ENCODE peak calls at places on chromosomes 5 and 9, in seven cellular contexts. One of them, this sample, is unnamed.

GRCh38 chr5:140116716-140117115 is 2.8 kb downstream of the PURA start:
- DNase-seq in dorsolateral prefrontal cortex: no peak
- DNase-seq in uterus: no peak
- DNase-seq in AG09309: no peak
- DNase-seq in fibroblast of villous mesenchyme: no peak
- DNase-seq in fibroblast of mammary gland: no peak
- DNase-seq in GM20000: no peak
- DNase-seq in this sample: no peak

GRCh38 chr5:119136666-119137318 is 65.9 kb downstream of the DMXL1 start:
- DNase-seq in dorsolateral prefrontal cortex: no peak
- DNase-seq in uterus: no peak
- DNase-seq in AG09309: no peak
- DNase-seq in fibroblast of villous mesenchyme: no peak
- DNase-seq in fibroblast of mammary gland: no peak
- DNase-seq in GM20000: no peak
- DNase-seq in this sample: no peak

GRCh38 chr9:79360387-79361347 is 211.1 kb upstream of the TLE4 start:
- DNase-seq in dorsolateral prefrontal cortex: no peak
- DNase-seq in uterus: no peak
- DNase-seq in AG09309: no peak
- DNase-seq in fibroblast of villous mesenchyme: no peak
- DNase-seq in fibroblast of mammary gland: no peak
- DNase-seq in GM20000: no peak
- DNase-seq in this sample: no peak

GRCh38 chr5:179558912-179559279 is 8.5 kb downstream of the RUFY1 start:
- DNase-seq in dorsolateral prefrontal cortex: no peak
- DNase-seq in uterus: no peak
- DNase-seq in AG09309: no peak
- DNase-seq in fibroblast of villous mesenchyme: peak; percentile 44
- DNase-seq in fibroblast of mammary gland: peak; percentile 40
- DNase-seq in GM20000: no peak
- DNase-seq in this sample: peak; percentile 39

GRCh38 chr5:96302174-96302738 is 130.8 kb downstream of the PCSK1 start:
- DNase-seq in dorsolateral prefrontal cortex: no peak
- DNase-seq in uterus: no peak
- DNase-seq in AG09309: no peak
- DNase-seq in fibroblast of villous mesenchyme: no peak
- DNase-seq in fibroblast of mammary gland: no peak
- DNase-seq in GM20000: no peak
- DNase-seq in this sample: no peak

GRCh38 chr5:134463991-134464760 is 52.5 kb upstream of the CDKN2AIPNL start:
- DNase-seq in dorsolateral prefrontal cortex: no peak
- DNase-seq in uterus: peak; percentile 14
- DNase-seq in AG09309: no peak
- DNase-seq in fibroblast of villous mesenchyme: no peak
- DNase-seq in fibroblast of mammary gland: peak; percentile 47
- DNase-seq in GM20000: no peak
- DNase-seq in this sample: no peak

GRCh38 chr5:163498886-163499285 is 6.5 kb upstream of the MAT2B start:
- DNase-seq in dorsolateral prefrontal cortex: no peak
- DNase-seq in uterus: no peak
- DNase-seq in AG09309: no peak
- DNase-seq in fibroblast of villous mesenchyme: peak; percentile 82
- DNase-seq in fibroblast of mammary gland: peak; percentile 30
- DNase-seq in GM20000: no peak
- DNase-seq in this sample: no peak

GRCh38 chr9:130254753-130255637 is 10.6 kb upstream of the HMCN2 start:
- DNase-seq in dorsolateral prefrontal cortex: no peak
- DNase-seq in uterus: peak; percentile 65
- DNase-seq in AG09309: no peak
- DNase-seq in fibroblast of villous mesenchyme: no peak
- DNase-seq in fibroblast of mammary gland: no peak
- DNase-seq in GM20000: no peak
- DNase-seq in this sample: no peak

GRCh38 chr9:99490736-99491135 is 268.7 kb downstream of the SEC61B start:
- DNase-seq in dorsolateral prefrontal cortex: no peak
- DNase-seq in uterus: no peak
- DNase-seq in AG09309: no peak
- DNase-seq in fibroblast of villous mesenchyme: peak; percentile 45
- DNase-seq in fibroblast of mammary gland: peak; percentile 43
- DNase-seq in GM20000: no peak
- DNase-seq in this sample: no peak

GRCh38 chr5:176535655-176536131 is 1.5 kb downstream of the RNF44 start:
- DNase-seq in dorsolateral prefrontal cortex: no peak
- DNase-seq in uterus: no peak
- DNase-seq in AG09309: no peak
- DNase-seq in fibroblast of villous mesenchyme: no peak
- DNase-seq in fibroblast of mammary gland: no peak
- DNase-seq in GM20000: no peak
- DNase-seq in this sample: peak; percentile 30

GRCh38 chr5:112687306-112687705 is 50.4 kb upstream of the APC start:
- DNase-seq in dorsolateral prefrontal cortex: no peak
- DNase-seq in uterus: no peak
- DNase-seq in AG09309: no peak
- DNase-seq in fibroblast of villous mesenchyme: no peak
- DNase-seq in fibroblast of mammary gland: no peak
- DNase-seq in GM20000: no peak
- DNase-seq in this sample: no peak

GRCh38 chr5:148147415-148147814 is 20.9 kb upstream of the SPINK14 start:
- DNase-seq in dorsolateral prefrontal cortex: no peak
- DNase-seq in uterus: no peak
- DNase-seq in AG09309: no peak
- DNase-seq in fibroblast of villous mesenchyme: no peak
- DNase-seq in fibroblast of mammary gland: no peak
- DNase-seq in GM20000: no peak
- DNase-seq in this sample: no peak

GRCh38 chr9:93116049-93116961 is 17.7 kb downstream of the NINJ1 start:
- DNase-seq in dorsolateral prefrontal cortex: peak; percentile 49
- DNase-seq in uterus: peak; percentile 81
- DNase-seq in AG09309: no peak
- DNase-seq in fibroblast of villous mesenchyme: peak; percentile 96
- DNase-seq in fibroblast of mammary gland: peak; percentile 85
- DNase-seq in GM20000: no peak
- DNase-seq in this sample: no peak

GRCh38 chr9:131448818-131449217 is 53.9 kb upstream of the POMT1 start:
- DNase-seq in dorsolateral prefrontal cortex: no peak
- DNase-seq in uterus: no peak
- DNase-seq in AG09309: no peak
- DNase-seq in fibroblast of villous mesenchyme: no peak
- DNase-seq in fibroblast of mammary gland: no peak
- DNase-seq in GM20000: no peak
- DNase-seq in this sample: no peak

GRCh38 chr9:127805620-127806019 is 2.9 kb downstream of the FPGS start:
- DNase-seq in dorsolateral prefrontal cortex: no peak
- DNase-seq in uterus: no peak
- DNase-seq in AG09309: no peak
- DNase-seq in fibroblast of villous mesenchyme: peak; percentile 36
- DNase-seq in fibroblast of mammary gland: peak; percentile 40
- DNase-seq in GM20000: peak; percentile 47
- DNase-seq in this sample: no peak

GRCh38 chr9:127806871-127807270 is 4.2 kb downstream of the FPGS start:
- DNase-seq in dorsolateral prefrontal cortex: no peak
- DNase-seq in uterus: no peak
- DNase-seq in AG09309: no peak
- DNase-seq in fibroblast of villous mesenchyme: no peak
- DNase-seq in fibroblast of mammary gland: no peak
- DNase-seq in GM20000: no peak
- DNase-seq in this sample: no peak

GRCh38 chr9:127802576-127803443 is at the start of gene FPGS:
- DNase-seq in dorsolateral prefrontal cortex: peak; percentile 72
- DNase-seq in uterus: peak; percentile 89
- DNase-seq in AG09309: no peak
- DNase-seq in fibroblast of villous mesenchyme: peak; percentile 91
- DNase-seq in fibroblast of mammary gland: peak; percentile 84
- DNase-seq in GM20000: peak; percentile 99
- DNase-seq in this sample: peak; percentile 99

GRCh38 chr9:127803507-127804352 is 1.0 kb downstream of the FPGS start:
- DNase-seq in dorsolateral prefrontal cortex: no peak
- DNase-seq in uterus: no peak
- DNase-seq in AG09309: no peak
- DNase-seq in fibroblast of villous mesenchyme: peak; percentile 20
- DNase-seq in fibroblast of mammary gland: peak; percentile 39
- DNase-seq in GM20000: peak; percentile 36
- DNase-seq in this sample: no peak

DNA sequence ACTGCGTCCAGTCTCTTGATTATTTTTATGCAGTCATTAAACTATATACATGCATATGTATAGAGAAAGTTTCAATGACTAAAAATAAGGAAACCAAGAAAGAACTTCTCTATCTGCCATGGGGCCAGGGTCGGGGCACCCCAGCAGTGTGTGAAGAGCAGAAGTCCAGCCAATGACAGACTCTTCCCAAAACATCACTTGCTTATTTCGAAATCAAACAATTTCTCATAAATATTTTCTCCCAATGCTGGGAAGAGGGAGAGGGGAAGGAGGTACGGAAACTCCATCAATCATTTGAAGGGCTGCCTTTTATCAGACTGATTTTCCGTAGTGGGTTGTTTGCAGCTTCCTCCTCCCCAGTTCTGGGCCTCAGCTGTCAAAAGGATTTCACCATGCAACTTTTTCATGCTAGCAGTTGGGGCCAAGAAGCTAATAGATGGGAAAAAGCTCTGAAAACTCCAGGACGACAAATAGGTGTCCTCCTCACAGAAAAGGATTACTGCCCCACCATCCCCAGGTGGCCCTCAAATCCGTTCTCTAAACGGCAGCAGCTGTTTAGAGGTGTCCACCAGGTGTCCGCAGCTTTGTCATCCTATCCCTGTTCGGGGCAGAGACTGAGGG is 617 bp upstream of the FPGS start:
- DNase-seq in dorsolateral prefrontal cortex: no peak
- DNase-seq in uterus: peak; percentile 77
- DNase-seq in AG09309: no peak
- DNase-seq in fibroblast of villous mesenchyme: peak; percentile 61
- DNase-seq in fibroblast of mammary gland: peak; percentile 39
- DNase-seq in GM20000: no peak
- DNase-seq in this sample: no peak
- TF ChIP-seq CTCF in dorsolateral prefrontal cortex: no peak
- TF ChIP-seq CTCF in uterus: peak; percentile 39
- TF ChIP-seq CTCF in AG09309: no peak
- TF ChIP-seq CTCF in fibroblast of villous mesenchyme: peak; percentile 10
- TF ChIP-seq CTCF in fibroblast of mammary gland: no peak
- TF ChIP-seq CTCF in GM20000: no peak
- TF ChIP-seq CTCF in this sample: no peak

GRCh38 chr5:60843693-60844428 is at the start of gene ELOVL7:
- DNase-seq in dorsolateral prefrontal cortex: peak; percentile 66
- DNase-seq in uterus: peak; percentile 15
- DNase-seq in AG09309: no peak
- DNase-seq in fibroblast of villous mesenchyme: peak; percentile 17
- DNase-seq in fibroblast of mammary gland: peak; percentile 19
- DNase-seq in GM20000: peak; percentile 89
- DNase-seq in this sample: peak; percentile 85

GRCh38 chr5:60842859-60843692 is 993 bp downstream of the ELOVL7 start:
- DNase-seq in dorsolateral prefrontal cortex: no peak
- DNase-seq in uterus: no peak
- DNase-seq in AG09309: no peak
- DNase-seq in fibroblast of villous mesenchyme: peak; percentile 9
- DNase-seq in fibroblast of mammary gland: no peak
- DNase-seq in GM20000: peak; percentile 56
- DNase-seq in this sample: no peak

GRCh38 chr5:60841361-60841760 is 2.7 kb downstream of the ELOVL7 start:
- DNase-seq in dorsolateral prefrontal cortex: no peak
- DNase-seq in uterus: no peak
- DNase-seq in AG09309: no peak
- DNase-seq in fibroblast of villous mesenchyme: no peak
- DNase-seq in fibroblast of mammary gland: no peak
- DNase-seq in GM20000: no peak
- DNase-seq in this sample: no peak

GRCh38 chr5:60846298-60846697 is 2.2 kb upstream of the ELOVL7 start:
- DNase-seq in dorsolateral prefrontal cortex: no peak
- DNase-seq in uterus: no peak
- DNase-seq in AG09309: no peak
- DNase-seq in fibroblast of villous mesenchyme: no peak
- DNase-seq in fibroblast of mammary gland: no peak
- DNase-seq in GM20000: no peak
- DNase-seq in this sample: no peak

GRCh38 chr5:60844429-60844890 is 391 bp upstream of the ELOVL7 start:
- DNase-seq in dorsolateral prefrontal cortex: no peak
- DNase-seq in uterus: no peak
- DNase-seq in AG09309: no peak
- DNase-seq in fibroblast of villous mesenchyme: peak; percentile 10
- DNase-seq in fibroblast of mammary gland: peak; percentile 49
- DNase-seq in GM20000: no peak
- DNase-seq in this sample: no peak
- TF ChIP-seq CTCF in dorsolateral prefrontal cortex: no peak
- TF ChIP-seq CTCF in uterus: no peak
- TF ChIP-seq CTCF in AG09309: no peak
- TF ChIP-seq CTCF in fibroblast of villous mesenchyme: no peak
- TF ChIP-seq CTCF in fibroblast of mammary gland: no peak
- TF ChIP-seq CTCF in GM20000: no peak
- TF ChIP-seq CTCF in this sample: no peak

DNA sequence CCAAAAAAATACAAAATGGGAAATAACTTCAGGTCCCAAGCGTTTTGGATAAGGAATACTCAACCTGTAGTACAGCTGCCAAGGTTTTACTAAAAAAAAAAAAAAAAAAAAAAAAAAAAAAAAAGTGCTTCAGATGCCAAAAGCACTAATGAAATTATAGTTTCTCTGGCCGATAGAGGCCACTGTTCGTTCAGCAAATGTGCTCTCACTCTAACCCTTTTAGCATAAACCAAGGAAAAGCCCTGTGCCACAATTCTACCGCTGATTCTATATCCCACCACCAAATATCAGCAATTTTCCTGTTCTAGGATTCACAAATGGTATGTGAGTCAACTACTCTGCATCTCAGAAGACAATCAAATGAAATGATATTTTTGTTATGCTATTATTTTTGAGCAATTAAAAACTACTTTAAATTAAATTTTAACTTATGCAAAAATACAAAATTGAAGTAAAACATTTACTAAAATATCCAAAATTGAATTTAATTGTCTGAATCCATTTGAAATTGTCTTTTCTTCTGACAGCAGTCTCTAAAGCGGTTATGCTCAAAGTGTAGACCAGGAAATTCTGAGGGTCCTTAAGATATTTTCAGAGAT is 79.8 kb downstream of the RICTOR start:
- DNase-seq in dorsolateral prefrontal cortex: no peak
- DNase-seq in uterus: peak; percentile 44
- DNase-seq in AG09309: peak; percentile 57
- DNase-seq in fibroblast of villous mesenchyme: peak; percentile 79
- DNase-seq in fibroblast of mammary gland: peak; percentile 79
- DNase-seq in GM20000: peak; percentile 6
- DNase-seq in this sample: peak; percentile 24
- TF ChIP-seq CTCF in dorsolateral prefrontal cortex: peak; percentile 54
- TF ChIP-seq CTCF in uterus: peak; percentile 57
- TF ChIP-seq CTCF in AG09309: peak; percentile 66
- TF ChIP-seq CTCF in fibroblast of villous mesenchyme: peak; percentile 64
- TF ChIP-seq CTCF in fibroblast of mammary gland: peak; percentile 66
- TF ChIP-seq CTCF in GM20000: no peak
- TF ChIP-seq CTCF in this sample: peak; percentile 46

GRCh38 chr5:29715167-29715566 is 1478.3 kb upstream of the CDH6 start:
- DNase-seq in dorsolateral prefrontal cortex: no peak
- DNase-seq in uterus: no peak
- DNase-seq in AG09309: no peak
- DNase-seq in fibroblast of villous mesenchyme: no peak
- DNase-seq in fibroblast of mammary gland: no peak
- DNase-seq in GM20000: no peak
- DNase-seq in this sample: no peak

DNA sequence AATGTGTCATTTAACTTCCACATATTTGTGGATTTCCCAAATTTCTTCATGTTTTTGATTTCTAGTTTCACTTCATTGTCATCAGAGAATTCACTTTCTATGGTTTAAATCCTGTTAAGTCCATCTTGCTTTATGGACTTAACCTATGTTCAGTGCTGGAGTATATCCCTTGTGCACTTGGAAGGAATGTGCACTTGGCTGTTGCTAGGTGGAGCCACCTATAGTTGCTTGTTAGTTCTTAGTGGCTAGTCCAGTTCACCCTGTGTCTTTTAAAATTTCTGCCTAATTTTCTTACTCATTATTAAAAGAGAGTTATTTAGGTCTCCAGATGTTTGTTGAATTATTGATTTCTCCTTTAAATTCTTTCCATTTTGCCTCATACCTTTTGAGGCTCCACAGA is 1472.5 kb upstream of the CDH6 start:
- DNase-seq in dorsolateral prefrontal cortex: no peak
- DNase-seq in uterus: no peak
- DNase-seq in AG09309: no peak
- DNase-seq in fibroblast of villous mesenchyme: no peak
- DNase-seq in fibroblast of mammary gland: no peak
- DNase-seq in GM20000: no peak
- DNase-seq in this sample: no peak
- TF ChIP-seq CTCF in dorsolateral prefrontal cortex: no peak
- TF ChIP-seq CTCF in uterus: no peak
- TF ChIP-seq CTCF in AG09309: no peak
- TF ChIP-seq CTCF in fibroblast of villous mesenchyme: no peak
- TF ChIP-seq CTCF in fibroblast of mammary gland: no peak
- TF ChIP-seq CTCF in GM20000: no peak
- TF ChIP-seq CTCF in this sample: no peak